ENCODE peak calls at places on chromosome 13, in eight cellular contexts. J is left ventricle myocardium inferior; Y is PC-9; H is tibial nerve; N is HCT116; F is CD8-positive, alpha-beta memory T cell; M is heart left ventricle; T is tibial artery. C is an unnamed sample. For H3K4me1 and H3K27me3, the result is how much of the 10 kb centered on the place peaks cover.

GRCh38 chr13:101488734-101489133 is 36.3 kb downstream of the ITGBL1 start:
- DNase-seq in J (no peak), Y (no peak), H (no peak), N (no peak), F (no peak), M (no peak), T (no peak), C (no peak)

GRCh38 chr13:93535256-93535655 is 308.6 kb downstream of the GPC6 start:
- DNase-seq in J (no peak), Y (no peak), H (no peak), N (no peak), F (no peak), M (no peak), T (no peak), C (no peak)

GRCh38 chr13:72125561-72125960 is 258.6 kb upstream of the DACH1 start:
- DNase-seq in J (no peak), Y (no peak), H (no peak), N (no peak), F (no peak), M (no peak), T (no peak), C (no peak)

GRCh38 chr13:59269476-59269875 is 894.3 kb downstream of the DIAPH3 start:
- DNase-seq in J (no peak), Y (no peak), H (no peak), N (no peak), F (no peak), M (no peak), T (no peak), C (no peak)

GRCh38 chr13:41407380-41407779 is 50.0 kb upstream of the RGCC start:
- DNase-seq in J (no peak), Y (no peak), H (no peak), N (no peak), F (no peak), M (no peak), T (no peak), C (no peak)

GRCh38 chr13:40342901-40343300 is 323.5 kb downstream of the FOXO1 start:
- DNase-seq in J (no peak), Y (no peak), H (no peak), N (no peak), F (no peak), M (no peak), T (no peak), C (no peak)

GRCh38 chr13:50676602-50677001 is 166.9 kb downstream of the DLEU7 start:
- DNase-seq in J (no peak), Y (peak), H (no peak), N (no peak), F (peak), M (no peak), T (no peak), C (no peak)

GRCh38 chr13:42821437-42821836 is 40.1 kb downstream of the FAM216B start:
- DNase-seq in J (no peak), Y (no peak), H (no peak), N (no peak), F (no peak), M (no peak), T (no peak), C (no peak)

GRCh38 chr13:96511587-96511986 is 421.7 kb downstream of the HS6ST3 start:
- DNase-seq in J (no peak), Y (no peak), H (no peak), N (no peak), F (no peak), M (no peak), T (no peak), C (no peak)

GRCh38 chr13:105016266-105016665 is 1519.2 kb downstream of the EFNB2 start:
- DNase-seq in J (no peak), Y (no peak), H (no peak), N (no peak), F (no peak), M (no peak), T (no peak), C (no peak)

DNA sequence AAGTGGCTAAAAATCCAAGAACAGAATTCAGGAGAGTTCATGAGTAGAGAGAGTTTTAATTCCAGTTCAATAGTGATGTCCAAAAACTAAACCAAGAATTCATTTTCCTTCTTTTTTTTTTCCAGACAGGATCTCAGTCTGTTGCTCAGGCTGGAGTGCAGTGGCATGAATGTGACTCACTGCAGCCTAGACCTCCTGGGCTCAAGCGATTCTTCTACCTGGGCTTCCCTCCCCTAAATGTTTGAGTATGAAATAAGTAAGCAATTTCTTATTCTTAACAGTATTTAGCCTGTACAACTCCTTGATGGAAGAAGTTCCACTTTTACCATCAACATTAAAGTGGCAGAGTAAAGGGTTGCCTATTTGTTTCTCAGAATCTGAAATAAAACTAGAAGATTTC is 3.8 kb downstream of the COMMD6 start:
- DNase-seq in J (no peak), Y (no peak), H (no peak), N (no peak), F (no peak), M (no peak), T (no peak), C (no peak)
- H3K4me1 ChIP-seq in J (under half), Y (under half), H (under half), N (under half), F (under half), M (under half), T (under half), C (under half)

DNA sequence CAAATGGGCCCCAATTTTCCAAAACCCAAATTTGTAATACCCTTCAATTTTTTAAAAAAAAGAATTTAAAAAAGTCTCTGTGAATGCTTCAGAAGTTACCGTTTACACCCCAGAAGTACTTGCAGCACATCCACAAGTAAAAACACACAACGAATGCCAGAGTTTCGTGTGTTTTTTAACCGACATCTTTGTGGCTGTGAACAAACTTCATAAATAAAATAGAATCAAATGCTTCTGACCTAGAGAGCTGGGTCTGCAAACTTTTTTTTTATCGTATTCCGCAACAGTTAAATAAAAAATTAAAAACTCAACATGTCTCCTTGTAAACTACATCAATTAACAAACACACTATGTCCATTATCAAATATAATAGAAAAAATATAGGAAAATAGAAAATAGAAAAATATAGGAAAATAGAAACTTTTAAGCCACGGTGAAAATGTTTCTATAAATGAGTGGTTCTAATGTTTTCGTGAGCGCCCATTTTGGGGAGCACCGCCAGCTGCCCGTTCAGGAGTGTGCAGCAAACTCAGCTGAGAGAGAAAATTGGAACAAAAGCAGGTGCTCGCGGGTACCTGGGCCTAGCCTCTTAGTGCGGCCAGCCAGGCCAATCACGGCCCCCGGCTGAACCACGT is 384 bp upstream of the PDX1 start:
- DNase-seq in J (no peak), Y (no peak), H (no peak), N (peak), F (no peak), M (no peak), T (no peak), C (no peak)
- H3K27me3 ChIP-seq in J (half or more), Y (under half), H (under half), N (under half), F (under half), M (half or more), T (half or more), C (under half)

GRCh38 chr13:110528371-110528770 is 33.2 kb downstream of the RAB20 start:
- DNase-seq in J (no peak), Y (peak), H (no peak), N (no peak), F (no peak), M (no peak), T (no peak), C (no peak)
- H3K4me1 ChIP-seq in J (half or more), Y (half or more), H (under half), N (half or more), F (under half), M (under half), T (half or more), C (under half)

DNA sequence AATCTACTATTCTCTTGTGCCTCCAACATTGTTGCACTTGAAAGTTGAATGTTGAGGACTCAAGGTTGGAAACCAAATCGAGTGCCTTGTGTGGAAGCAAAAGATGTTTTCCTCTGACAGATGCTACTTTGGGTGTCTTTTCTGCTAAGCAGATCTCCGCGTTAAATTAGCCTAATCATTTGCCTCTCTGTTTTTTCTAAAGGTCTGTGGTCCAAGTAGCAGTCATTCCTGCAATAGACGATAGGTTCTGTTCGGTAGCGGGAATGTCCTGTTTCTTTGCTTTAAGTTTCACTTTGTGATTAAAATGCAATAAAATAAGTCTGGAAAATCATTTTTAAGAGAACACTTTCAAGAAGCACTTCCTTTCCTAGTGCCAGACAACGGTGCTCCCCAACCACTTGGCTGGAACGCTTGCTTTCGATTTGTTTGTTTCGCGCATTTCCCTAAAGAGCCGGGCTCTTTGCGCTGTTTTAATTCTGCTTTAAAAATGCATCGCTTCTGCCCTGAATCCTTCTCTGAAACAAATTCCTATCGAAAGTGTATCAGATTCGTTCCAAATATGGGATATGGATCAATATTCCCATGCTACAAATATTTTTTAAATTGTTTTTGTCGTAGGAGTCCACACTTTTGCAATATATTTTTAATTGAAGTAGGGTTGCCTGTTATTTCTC is 14.1 kb downstream of the ZIC2 start:
- DNase-seq in J (no peak), Y (no peak), H (no peak), N (no peak), F (no peak), M (no peak), T (no peak), C (no peak)
- H3K27me3 ChIP-seq in J (half or more), Y (under half), H (under half), N (under half), F (half or more), M (half or more), T (half or more), C (under half)

GRCh38 chr13:98571955-98572662 is 4.8 kb downstream of the STK24 start:
- DNase-seq in J (no peak), Y (peak), H (no peak), N (no peak), F (no peak), M (no peak), T (no peak), C (no peak)
- H3K4me1 ChIP-seq in J (half or more), Y (half or more), H (under half), N (under half), F (half or more), M (half or more), T (half or more), C (under half)

DNA sequence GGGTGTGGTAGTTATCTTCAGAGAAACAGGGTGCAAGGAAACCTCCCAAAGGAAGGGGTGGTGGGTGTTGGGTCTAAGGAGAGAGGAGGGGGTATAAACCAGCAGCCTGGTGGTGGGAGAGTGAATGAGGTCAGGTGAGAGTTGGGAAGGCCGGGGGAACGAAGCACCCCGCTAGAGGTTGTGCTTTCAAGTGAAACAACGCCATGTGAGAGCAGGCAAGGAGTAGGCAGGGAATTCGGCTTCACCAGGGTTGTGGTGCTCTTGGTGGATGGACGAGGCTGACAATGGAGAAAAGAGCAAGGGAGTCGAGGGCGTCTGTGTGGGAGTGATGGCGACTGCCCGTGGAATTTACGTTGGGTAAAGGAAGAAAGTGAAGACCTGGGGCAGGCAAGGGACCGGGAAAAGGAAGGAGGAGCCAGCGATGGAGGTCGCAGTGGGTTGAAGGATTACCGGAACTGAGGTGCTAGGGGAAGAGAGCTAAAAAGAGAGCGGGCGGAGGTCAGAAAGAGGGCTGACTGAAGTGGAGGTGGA is 2.1 kb upstream of the MLNR start:
- DNase-seq in J (no peak), Y (no peak), H (no peak), N (no peak), F (no peak), M (no peak), T (no peak), C (no peak)
- H3K27me3 ChIP-seq in J (half or more), Y (under half), H (under half), N (under half), F (under half), M (under half), T (under half), C (under half)

GRCh38 chr13:45205124-45205523 is 4.3 kb upstream of the KCTD4 start:
- DNase-seq in J (no peak), Y (no peak), H (no peak), N (no peak), F (no peak), M (no peak), T (no peak), C (no peak)
- H3K4me1 ChIP-seq in J (under half), Y (half or more), H (under half), N (under half), F (under half), M (under half), T (under half), C (under half)

GRCh38 chr13:31036717-31037116 is 104.3 kb downstream of the TEX26 start:
- DNase-seq in J (no peak), Y (no peak), H (no peak), N (no peak), F (no peak), M (no peak), T (no peak), C (no peak)

GRCh38 chr13:31037351-31037750 is 104.9 kb downstream of the TEX26 start:
- DNase-seq in J (no peak), Y (no peak), H (no peak), N (no peak), F (no peak), M (no peak), T (no peak), C (no peak)

GRCh38 chr13:31032574-31033095 is 100.2 kb downstream of the TEX26 start:
- DNase-seq in J (no peak), Y (no peak), H (no peak), N (no peak), F (no peak), M (no peak), T (no peak), C (no peak)

GRCh38 chr13:31037874-31038475 is 105.5 kb downstream of the TEX26 start:
- DNase-seq in J (no peak), Y (no peak), H (no peak), N (no peak), F (no peak), M (no peak), T (no peak), C (no peak)

DNA sequence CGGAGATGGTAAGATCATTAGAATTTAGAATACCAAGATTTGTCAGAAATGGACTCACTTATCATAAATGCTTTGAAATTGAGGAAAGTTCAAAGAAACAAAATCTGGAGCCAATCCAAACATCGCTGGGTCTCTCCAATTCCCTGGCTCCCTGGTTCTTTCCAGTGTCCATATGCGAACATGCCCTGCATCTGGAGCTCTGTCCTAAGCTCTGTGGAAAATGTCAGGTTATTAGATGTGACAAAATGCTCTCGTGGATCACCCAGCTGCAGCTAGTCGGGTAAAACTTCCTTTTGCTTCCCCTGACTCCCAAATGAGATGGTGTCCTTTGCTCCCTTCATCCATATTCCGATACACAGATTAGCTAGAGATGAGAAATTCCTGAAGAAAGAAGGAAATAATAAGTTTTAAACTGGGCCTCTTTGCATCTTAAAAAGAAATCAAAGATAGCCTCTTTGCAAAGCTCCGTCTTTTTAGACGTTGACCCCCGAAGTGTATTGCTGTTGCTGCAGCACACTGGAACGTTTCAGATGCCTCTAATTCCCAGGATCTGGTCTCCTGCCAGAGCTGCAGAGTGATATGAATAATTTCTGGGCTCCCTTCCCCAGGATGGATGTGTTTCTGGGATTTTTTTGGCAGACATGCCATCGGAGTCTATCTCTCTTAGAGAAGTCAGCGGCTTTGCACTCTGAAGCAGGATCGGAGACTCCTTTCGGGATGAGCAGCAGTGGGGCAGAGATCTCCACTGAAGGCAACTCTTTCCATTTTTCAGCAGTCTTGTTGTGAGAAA is 102.9 kb downstream of the TEX26 start:
- DNase-seq in J (no peak), Y (no peak), H (no peak), N (no peak), F (no peak), M (no peak), T (peak), C (no peak)
- H3K27me3 ChIP-seq in J (half or more), Y (under half), H (under half), N (under half), F (under half), M (under half), T (under half), C (under half)

GRCh38 chr13:24142453-24142852 is 18.1 kb upstream of the SPATA13 start:
- DNase-seq in J (no peak), Y (no peak), H (no peak), N (no peak), F (no peak), M (no peak), T (no peak), C (no peak)

GRCh38 chr13:24141333-24141910 is 19.1 kb upstream of the SPATA13 start:
- DNase-seq in J (no peak), Y (no peak), H (no peak), N (no peak), F (no peak), M (no peak), T (no peak), C (no peak)

GRCh38 chr13:24135674-24136300 is 24.7 kb upstream of the SPATA13 start:
- DNase-seq in J (no peak), Y (no peak), H (no peak), N (no peak), F (no peak), M (no peak), T (no peak), C (no peak)

GRCh38 chr13:24142886-24143285 is 17.6 kb upstream of the SPATA13 start:
- DNase-seq in J (no peak), Y (no peak), H (no peak), N (no peak), F (no peak), M (no peak), T (no peak), C (no peak)

DNA sequence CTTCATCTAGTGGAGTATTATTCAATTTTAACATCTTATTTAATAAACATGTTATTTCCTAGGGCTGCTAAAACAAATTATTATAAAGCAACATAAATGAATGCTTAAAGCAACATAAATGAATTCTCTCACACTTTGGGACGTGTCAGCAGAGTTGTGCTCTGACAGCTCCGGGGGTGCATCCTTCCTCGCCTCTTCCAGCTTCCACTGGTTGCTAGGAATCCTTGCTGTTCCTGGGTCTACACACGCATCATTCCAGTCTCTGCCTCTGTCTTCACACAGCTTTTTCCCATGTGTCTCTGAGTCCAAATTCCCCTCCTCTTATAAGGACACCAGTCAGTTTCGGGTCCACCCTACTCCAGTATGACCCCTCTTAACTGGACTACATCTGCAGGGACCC is 21.6 kb upstream of the SPATA13 start:
- DNase-seq in J (no peak), Y (no peak), H (no peak), N (no peak), F (no peak), M (no peak), T (no peak), C (no peak)
- H3K4me1 ChIP-seq in J (under half), Y (under half), H (under half), N (under half), F (under half), M (under half), T (under half), C (under half)